ENCODE peak calls at places on chromosomes 16 and 17, in eight cellular contexts. C is adipocyte, M is epithelial cell of esophagus, N is fibroblast of pulmonary artery, K is right lobe of liver, E is dorsolateral prefrontal cortex, Y is fibroblast of the aortic adventitia, O is A549. W is an unnamed sample.

GRCh38 chr16:7268182-7268581 is 64.5 kb upstream of the RBFOX1 start:
- DNase-seq in C (peak; percentile 7), M (peak; percentile 1), N (no peak), K (no peak), E (no peak), Y (no peak), O (peak; percentile 3), W (peak; percentile 5)

GRCh38 chr16:68289202-68289601 is 21.5 kb downstream of the SLC7A6OS start:
- DNase-seq in C (no peak), M (no peak), N (no peak), K (no peak), E (no peak), Y (no peak), O (no peak), W (no peak)

GRCh38 chr17:43151880-43152456 is 19.0 kb upstream of the NBR1 start:
- DNase-seq in C (no peak), M (no peak), N (no peak), K (no peak), E (no peak), Y (no peak), O (no peak), W (no peak)

GRCh38 chr17:82047914-82048570 is 3.6 kb downstream of the RFNG start:
- DNase-seq in C (no peak), M (no peak), N (no peak), K (peak; percentile 92), E (no peak), Y (no peak), O (no peak), W (no peak)

GRCh38 chr17:31877341-31877740 is 18.3 kb upstream of the COPRS start:
- DNase-seq in C (no peak), M (no peak), N (no peak), K (no peak), E (no peak), Y (no peak), O (no peak), W (no peak)

GRCh38 chr17:17132746-17133145 is 73.4 kb downstream of the PLD6 start:
- DNase-seq in C (no peak), M (no peak), N (no peak), K (no peak), E (no peak), Y (no peak), O (no peak), W (no peak)

GRCh38 chr17:57363998-57364645 is 107.8 kb downstream of the MSI2 start:
- DNase-seq in C (no peak), M (no peak), N (no peak), K (no peak), E (no peak), Y (no peak), O (no peak), W (no peak)

GRCh38 chr16:55476625-55477533 is 2.1 kb upstream of the MMP2 start:
- DNase-seq in C (peak; percentile 27), M (no peak), N (no peak), K (no peak), E (no peak), Y (peak; percentile 69), O (no peak), W (no peak)

GRCh38 chr17:43880420-43880991 is 26.8 kb downstream of the MPP2 start:
- DNase-seq in C (peak; percentile 34), M (peak; percentile 51), N (peak; percentile 14), K (peak; percentile 65), E (no peak), Y (no peak), O (peak; percentile 94), W (peak; percentile 42)

GRCh38 chr17:82693168-82693867 is 5.2 kb downstream of the RAB40B start:
- DNase-seq in C (no peak), M (no peak), N (no peak), K (no peak), E (no peak), Y (no peak), O (no peak), W (no peak)

GRCh38 chr17:3667366-3668278 is 756 bp downstream of the TAX1BP3 start:
- DNase-seq in C (peak; percentile 98), M (peak; percentile 94), N (peak; percentile 93), K (peak; percentile 84), E (peak; percentile 66), Y (peak; percentile 92), O (peak; percentile 89), W (peak; percentile 21)

GRCh38 chr16:66574081-66574480 is 5.2 kb upstream of the CMTM2 start:
- DNase-seq in C (no peak), M (no peak), N (peak; percentile 45), K (no peak), E (no peak), Y (no peak), O (no peak), W (no peak)

GRCh38 chr16:48918520-48919258 is 308.7 kb upstream of the N4BP1 start:
- DNase-seq in C (no peak), M (peak; percentile 70), N (no peak), K (no peak), E (no peak), Y (no peak), O (no peak), W (no peak)

GRCh38 chr16:27235055-27235937 is 32.0 kb downstream of the KDM8 start:
- DNase-seq in C (peak; percentile 84), M (peak; percentile 76), N (peak; percentile 97), K (peak; percentile 76), E (peak; percentile 78), Y (peak; percentile 93), O (peak; percentile 40), W (peak; percentile 83)

GRCh38 chr16:14566599-14566998 is 63.5 kb downstream of the PARN start:
- DNase-seq in C (no peak), M (no peak), N (no peak), K (no peak), E (no peak), Y (no peak), O (no peak), W (no peak)

GRCh38 chr16:89217138-89217387 is 440 bp upstream of the ZNF778 start:
- DNase-seq in C (no peak), M (no peak), N (no peak), K (no peak), E (no peak), Y (no peak), O (no peak), W (no peak)

DNA sequence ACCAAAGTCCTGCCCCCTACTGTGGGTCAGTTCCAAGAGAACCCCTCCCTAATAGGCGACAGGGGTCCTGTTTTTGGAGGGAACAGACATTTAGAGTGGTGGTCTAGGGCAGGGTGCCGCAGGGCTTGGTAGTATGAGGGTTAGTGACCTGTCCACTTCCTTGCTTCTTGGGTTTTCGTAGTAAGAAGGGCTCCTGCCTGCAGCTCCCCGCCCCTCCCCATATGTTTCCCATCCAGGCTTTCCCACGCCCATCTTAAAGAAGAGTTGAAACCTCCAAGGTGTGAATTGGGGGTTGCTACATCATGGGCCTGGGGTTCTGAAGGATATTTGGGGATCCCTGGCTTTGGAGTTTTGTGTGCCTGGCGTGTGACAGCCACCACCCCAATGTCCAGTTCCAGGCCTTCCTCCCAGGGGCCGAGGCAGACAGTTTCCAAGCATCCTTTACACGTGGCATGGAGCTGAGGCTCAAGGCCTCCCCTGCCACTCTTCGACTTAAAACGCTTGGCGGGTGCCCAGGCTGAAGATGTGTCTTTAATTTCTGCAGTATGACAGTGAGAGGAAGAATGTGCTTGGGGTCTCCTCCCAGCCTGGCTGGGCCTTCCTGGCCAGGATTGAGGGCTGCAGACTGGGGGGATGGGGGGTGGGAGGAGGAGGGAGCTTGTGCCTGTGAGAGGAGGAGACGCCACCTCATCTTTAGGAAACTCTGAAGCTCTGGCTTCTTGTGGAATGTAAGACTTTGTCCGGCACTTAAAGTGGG is 2.3 kb upstream of the COL1A1 start:
- DNase-seq in C (peak; percentile 90), M (no peak), N (peak; percentile 71), K (no peak), E (no peak), Y (peak; percentile 98), O (no peak), W (no peak)
- H3K4me3 ChIP-seq in C (peak overlapping the region; percentile 77), M (no peak overlapping the region), N (no peak overlapping the region), K (no peak overlapping the region), E (no peak overlapping the region), Y (peak overlapping the region; percentile 59), O (no peak overlapping the region), W (no peak overlapping the region)

DNA sequence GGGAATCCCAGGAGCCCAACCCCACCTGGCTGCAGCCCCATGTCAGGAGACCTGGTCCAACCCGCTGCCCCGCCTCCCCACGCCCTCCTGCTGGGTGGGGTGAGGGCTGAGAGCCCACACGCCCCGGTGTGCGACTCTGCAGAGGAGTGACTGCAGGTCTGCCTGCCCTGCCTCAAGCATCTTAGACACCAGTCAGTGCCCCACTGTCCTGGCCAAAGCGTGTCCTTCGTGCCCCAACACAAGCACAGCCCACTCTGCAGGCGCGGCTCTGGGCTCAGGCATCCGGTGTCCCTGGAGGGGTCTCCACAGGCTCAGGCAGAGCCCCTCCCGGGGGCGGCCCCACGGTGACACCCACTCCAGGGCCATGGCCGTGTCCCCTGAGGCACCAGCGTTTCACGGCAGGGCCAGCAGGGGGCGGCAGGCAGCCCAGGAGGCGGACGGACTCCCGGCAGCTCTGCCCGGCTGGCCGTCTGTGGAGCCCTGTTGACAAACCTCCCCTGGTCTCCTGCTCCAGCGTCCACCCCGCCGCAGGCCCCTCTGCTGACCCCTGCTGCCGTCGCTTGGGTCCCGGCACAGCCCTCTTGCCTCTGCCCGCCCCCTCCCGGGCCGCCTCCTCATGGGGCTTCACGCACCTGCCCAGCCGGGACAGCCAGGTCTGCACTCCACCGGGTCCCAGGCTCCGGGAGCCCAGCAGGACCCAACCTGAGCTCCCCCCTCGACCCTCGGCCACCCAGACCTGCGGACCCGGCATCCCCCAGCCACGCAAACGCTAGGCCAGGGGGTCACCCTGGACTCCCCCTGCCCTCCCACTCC is 8.6 kb upstream of the UBE2I start:
- DNase-seq in C (peak; percentile 74), M (peak; percentile 50), N (peak; percentile 54), K (peak; percentile 80), E (peak; percentile 58), Y (peak; percentile 32), O (peak; percentile 88), W (peak; percentile 71)
- H3K4me3 ChIP-seq in C (no peak overlapping the region), M (no peak overlapping the region), N (no peak overlapping the region), K (peak overlapping the region; percentile 46), E (no peak overlapping the region), Y (no peak overlapping the region), O (peak overlapping the region; percentile 27), W (no peak overlapping the region)

GRCh38 chr16:85377388-85378144 is 235.6 kb upstream of the GSE1 start:
- DNase-seq in C (no peak), M (no peak), N (no peak), K (no peak), E (no peak), Y (no peak), O (no peak), W (no peak)
- H3K4me3 ChIP-seq in C (no peak overlapping the region), M (no peak overlapping the region), N (no peak overlapping the region), K (no peak overlapping the region), E (no peak overlapping the region), Y (no peak overlapping the region), O (no peak overlapping the region), W (no peak overlapping the region)

GRCh38 chr17:76492989-76493501 is 8.2 kb downstream of the RHBDF2 start:
- DNase-seq in C (peak; percentile 80), M (peak; percentile 71), N (peak; percentile 87), K (no peak), E (no peak), Y (peak; percentile 50), O (no peak), W (peak; percentile 86)

GRCh38 chr17:76495663-76496400 is 5.4 kb downstream of the RHBDF2 start:
- DNase-seq in C (no peak), M (no peak), N (no peak), K (no peak), E (no peak), Y (no peak), O (no peak), W (no peak)

GRCh38 chr17:76492250-76492988 is 8.8 kb downstream of the RHBDF2 start:
- DNase-seq in C (no peak), M (peak; percentile 43), N (no peak), K (no peak), E (no peak), Y (no peak), O (no peak), W (peak; percentile 75)

GRCh38 chr17:76491271-76492184 is 9.7 kb downstream of the RHBDF2 start:
- DNase-seq in C (no peak), M (no peak), N (no peak), K (no peak), E (no peak), Y (no peak), O (no peak), W (peak; percentile 64)

GRCh38 chr17:76493505-76494167 is 7.6 kb downstream of the RHBDF2 start:
- DNase-seq in C (no peak), M (no peak), N (no peak), K (no peak), E (no peak), Y (no peak), O (no peak), W (peak; percentile 41)
- H3K4me3 ChIP-seq in C (no peak overlapping the region), M (no peak overlapping the region), N (no peak overlapping the region), K (peak overlapping the region; percentile 9), E (no peak overlapping the region), Y (no peak overlapping the region), O (no peak overlapping the region), W (peak overlapping the region; percentile 47)